ENCODE peak calls at places on chromosomes 6 and 20, in five cellular contexts. M, X, V, R and E are unnamed samples. For H3K27me3, H3K4me1 and H3K36me3, the result is how much of the 10 kb centered on the place peaks cover.

GRCh38 chr6:150290429-150290828 is 78.4 kb upstream of the IYD start:
- DNase-seq in M (no peak), V (peak), R (no peak), X (no peak), E (no peak)

GRCh38 chr20:38157635-38158495 is 7.2 kb downstream of the TGM2 start:
- DNase-seq in V (no peak), M (no peak), R (no peak), X (no peak), E (no peak)

GRCh38 chr20:481167-481566 is 18.8 kb upstream of the TBC1D20 start:
- DNase-seq in V (no peak), M (no peak), X (no peak), R (peak), E (no peak)

GRCh38 chr6:90610671-90611542 is 24.0 kb upstream of the MAP3K7 start:
- DNase-seq in X (peak), M (no peak), R (peak), V (peak), E (no peak)

GRCh38 chr20:15767636-15768369 is 805.4 kb downstream of the KIF16B start:
- DNase-seq in X (no peak), R (no peak), V (no peak), M (no peak), E (no peak)

GRCh38 chr6:5025911-5026819 is 22.3 kb upstream of the RPP40 start:
- DNase-seq in V (no peak), R (no peak), M (no peak), X (peak), E (no peak)

GRCh38 chr20:52426856-52427255 is 235.3 kb upstream of the ZFP64 start:
- DNase-seq in V (no peak), R (no peak), X (no peak), M (no peak), E (no peak)

GRCh38 chr6:37536462-37537225 is 37.0 kb upstream of the CCDC167 start:
- DNase-seq in M (no peak), R (no peak), V (no peak), X (no peak), E (no peak)

GRCh38 chr6:35042041-35042440 is 99.1 kb downstream of the TCP11 start:
- DNase-seq in M (no peak), R (no peak), V (no peak), X (no peak), E (no peak)

GRCh38 chr6:151284012-151284411 is 44.2 kb downstream of the AKAP12 start:
- DNase-seq in R (no peak), X (no peak), V (peak), M (no peak), E (no peak)

GRCh38 chr6:73779943-73780342 is 83.9 kb downstream of the CD109 start:
- DNase-seq in X (no peak), V (no peak), R (no peak), M (no peak), E (no peak)

GRCh38 chr20:59735486-59735885 is 131.1 kb downstream of the PHACTR3 start:
- DNase-seq in X (peak), V (no peak), R (no peak), M (no peak), E (no peak)

GRCh38 chr6:32196682-32197616 is 4.5 kb upstream of the GPSM3 start:
- DNase-seq in V (no peak), M (no peak), R (no peak), X (no peak), E (no peak)

DNA sequence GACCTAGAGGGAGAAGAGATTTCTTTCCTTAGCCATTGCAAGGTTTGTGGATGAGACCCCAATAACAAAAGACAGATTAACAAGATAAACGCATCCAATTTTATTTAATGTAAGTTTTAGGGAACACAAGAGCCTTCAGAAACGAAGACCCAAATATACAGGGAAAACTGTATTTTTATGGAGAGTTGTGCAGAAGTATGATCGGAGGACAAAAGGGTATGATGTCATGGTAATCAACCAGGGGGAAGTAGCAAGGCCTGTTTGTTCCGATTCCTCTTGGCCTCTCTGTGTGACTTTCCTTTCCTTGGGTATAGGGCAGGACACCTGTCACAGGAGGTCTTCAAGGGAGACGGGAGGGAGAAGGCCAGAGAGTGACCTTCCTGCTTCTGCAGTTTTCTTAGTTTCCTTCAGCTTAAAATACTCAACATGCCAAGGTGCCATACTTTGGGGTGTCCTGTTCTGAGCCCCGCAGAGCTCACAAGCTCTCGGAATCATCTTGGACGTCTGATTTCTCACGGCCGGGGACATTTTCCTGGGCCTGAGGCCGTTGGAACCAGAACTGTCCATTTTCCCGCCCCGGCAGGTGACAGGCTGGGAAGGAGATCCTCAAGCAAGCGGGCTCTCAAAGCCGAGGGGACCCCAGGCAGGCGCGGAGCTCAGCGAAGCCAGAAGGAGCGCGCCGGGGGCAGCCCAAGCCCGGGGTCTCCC is 21.7 kb downstream of the TMC2 start:
- DNase-seq in X (no peak), V (no peak), R (no peak), M (no peak), E (no peak)
- H3K27me3 ChIP-seq in X (under half), V (under half), R (under half), M (under half), E (under half)

GRCh38 chr20:58480455-58481356 is 34.5 kb downstream of the APCDD1L start:
- DNase-seq in R (no peak), X (no peak), V (no peak), M (no peak), E (no peak)

GRCh38 chr20:58479666-58480454 is 35.3 kb downstream of the APCDD1L start:
- DNase-seq in R (no peak), V (no peak), X (no peak), M (no peak), E (no peak)

GRCh38 chr20:58483051-58483450 is 32.1 kb downstream of the APCDD1L start:
- DNase-seq in M (no peak), R (no peak), X (no peak), V (no peak), E (no peak)

GRCh38 chr20:58482416-58482815 is 32.8 kb downstream of the APCDD1L start:
- DNase-seq in V (no peak), R (no peak), M (no peak), X (no peak), E (no peak)

GRCh38 chr20:58481541-58482021 is 33.6 kb downstream of the APCDD1L start:
- DNase-seq in X (no peak), M (no peak), V (peak), R (peak), E (peak)
- H3K4me1 ChIP-seq in X (under half), M (under half), V (under half), R (under half), E (under half)

GRCh38 chr20:25676164-25676809 is 20.4 kb downstream of the ZNF337 start:
- DNase-seq in V (peak), X (no peak), R (no peak), M (no peak), E (no peak)

GRCh38 chr20:25672659-25673058 is 24.0 kb downstream of the ZNF337 start:
- DNase-seq in V (no peak), M (no peak), R (no peak), X (no peak), E (no peak)

GRCh38 chr20:25669826-25670422 is 26.7 kb downstream of the ZNF337 start:
- DNase-seq in X (no peak), V (peak), R (no peak), M (no peak), E (no peak)

DNA sequence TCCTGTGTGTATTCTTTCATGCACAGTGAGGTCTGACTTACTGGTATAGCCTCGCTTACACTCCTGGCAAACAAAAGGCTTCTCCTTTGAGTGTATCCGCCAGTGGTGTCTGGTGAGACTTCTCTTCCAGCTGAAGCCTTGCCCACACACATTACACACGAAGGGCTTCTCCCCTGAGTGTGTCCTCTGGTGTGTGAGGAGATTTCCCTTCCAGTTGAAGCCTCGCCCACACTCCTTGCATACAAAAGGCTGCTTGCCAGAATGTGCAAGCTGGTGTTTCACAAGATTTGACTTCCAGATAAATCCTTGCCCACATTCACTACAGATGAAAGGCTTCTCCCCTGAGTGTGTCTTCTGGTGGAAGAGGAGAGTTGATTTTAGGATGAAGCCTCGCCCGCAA is 21.5 kb downstream of the ZNF337 start:
- DNase-seq in X (no peak), V (no peak), M (no peak), R (no peak), E (no peak)
- H3K36me3 ChIP-seq in X (half or more), V (under half), M (under half), R (under half), E (under half)

DNA sequence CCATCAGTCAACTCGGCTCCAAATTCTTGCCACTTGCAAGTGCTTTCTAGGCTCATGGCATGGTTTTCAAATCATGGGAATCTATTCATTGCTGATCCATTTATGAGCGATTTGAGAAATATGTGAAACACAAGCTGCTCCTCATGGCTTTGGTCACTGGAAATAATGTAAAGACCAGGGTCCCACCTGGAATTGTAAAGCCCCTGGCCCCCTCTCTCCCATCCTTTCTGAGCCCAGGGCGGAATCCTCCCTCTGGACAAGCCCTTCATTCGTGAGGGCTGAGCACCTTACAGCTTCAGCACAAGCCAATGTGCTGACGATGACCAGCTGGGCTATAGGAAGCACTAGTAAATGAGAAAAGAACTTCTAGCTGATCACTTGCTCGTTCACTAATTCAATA is 96.0 kb downstream of the RNASET2 start:
- DNase-seq in V (no peak), M (no peak), X (no peak), R (no peak), E (no peak)
- H3K27me3 ChIP-seq in V (under half), M (under half), X (under half), R (under half), E (under half)